ENCODE peak calls at places on chromosomes 13 and 19, in nine cellular contexts. S is amniotic stem cell; A is right cardiac atrium; T is dorsolateral prefrontal cortex; K is activated CD4-positive, alpha-beta T cell treated with anti-CD3 and anti-CD28 coated beads, Interleukin-2, amount 50 U/mL, for 24 hours; C is Calu3; J is glomerular endothelial cell; W is suprapubic skin; R is iris pigment epithelial cell. G is an unnamed sample.

GRCh38 chr13:25743426-25743825 is 308.4 kb downstream of the SHISA2 start:
- DNase-seq in K (no peak), C (no peak), W (no peak), S (no peak), A (no peak), R (no peak), J (no peak), T (no peak), G (no peak)

GRCh38 chr19:58374200-58374599 is 6.6 kb downstream of the ZNF837 start:
- DNase-seq in K (no peak), R (peak), S (no peak), C (no peak), T (no peak), J (no peak), W (no peak), A (no peak), G (no peak)

GRCh38 chr13:105774739-105775460 is 760.6 kb downstream of the EFNB2 start:
- DNase-seq in W (no peak), A (no peak), J (no peak), S (no peak), R (peak), T (no peak), C (peak), K (no peak), G (no peak)

GRCh38 chr13:20159646-20160345 is 1.1 kb downstream of the GJA3 start:
- DNase-seq in T (no peak), C (no peak), A (no peak), K (no peak), J (no peak), R (peak), S (no peak), W (no peak), G (no peak)

GRCh38 chr19:10009269-10009665 is 1.0 kb downstream of the COL5A3 start:
- DNase-seq in A (peak), R (peak), T (no peak), W (no peak), J (no peak), K (no peak), S (no peak), C (peak), G (peak)

GRCh38 chr19:37936166-37936565 is 29.2 kb downstream of the SIPA1L3 start:
- DNase-seq in J (no peak), S (no peak), C (peak), T (no peak), W (no peak), A (no peak), K (no peak), R (no peak), G (no peak)

GRCh38 chr19:13215572-13216380 is 65.6 kb downstream of the IER2 start:
- DNase-seq in R (no peak), T (no peak), S (no peak), C (peak), W (no peak), K (no peak), J (no peak), A (no peak), G (no peak)

GRCh38 chr13:71046360-71047079 is 820.5 kb downstream of the DACH1 start:
- DNase-seq in J (no peak), S (no peak), W (no peak), C (no peak), A (no peak), K (no peak), T (no peak), R (no peak), G (no peak)

GRCh38 chr19:19171821-19172532 is 1.9 kb upstream of the MEF2B start:
- DNase-seq in J (no peak), A (no peak), S (no peak), K (no peak), T (no peak), R (peak), C (no peak), W (no peak), G (no peak)

GRCh38 chr19:28606269-28607032 is 606.5 kb downstream of the UQCRFS1 start:
- DNase-seq in T (no peak), W (no peak), R (no peak), J (no peak), C (peak), A (no peak), S (no peak), K (no peak), G (no peak)

GRCh38 chr19:54262066-54262465 is 5.0 kb upstream of the LILRB5 start:
- DNase-seq in W (peak), C (no peak), K (no peak), J (no peak), T (no peak), S (no peak), R (no peak), A (peak), G (no peak)

GRCh38 chr19:38693380-38694223 is 46.2 kb downstream of the ACTN4 start:
- DNase-seq in C (peak), T (no peak), J (no peak), W (no peak), S (no peak), R (peak), A (peak), K (no peak), G (no peak)

GRCh38 chr13:44403720-44404063 is 30.1 kb downstream of the SERP2 start:
- DNase-seq in S (no peak), W (no peak), A (peak), T (no peak), C (no peak), J (no peak), R (no peak), K (no peak), G (no peak)

GRCh38 chr13:50908371-50908770 is 1.2 kb upstream of the RNASEH2B start:
- DNase-seq in C (no peak), R (no peak), T (no peak), A (no peak), K (no peak), J (no peak), S (no peak), W (no peak), G (no peak)

GRCh38 chr13:69776937-69777336 is 330.7 kb upstream of the ATXN8OS start:
- DNase-seq in C (no peak), W (no peak), S (no peak), T (no peak), K (no peak), A (no peak), J (no peak), R (no peak), G (no peak)